ENCODE peak calls at places on chromosome 14, in seven cellular contexts. T is heart right ventricle, O is psoas muscle, S is pancreas, X is left ventricle myocardium inferior, Y is MM.1S, Q is PC-3. C is an unnamed sample.

GRCh38 chr14:65357091-65357490 is 55.4 kb upstream of the FUT8 start:
- DNase-seq in X (peak; percentile 28), S (no peak), Q (peak; percentile 76), Y (peak; percentile 76), T (no peak), O (no peak), C (no peak)

GRCh38 chr14:70416322-70416716 is 571 bp downstream of the SYNJ2BP start:
- DNase-seq in S (no peak), T (no peak), O (no peak), Y (no peak), X (no peak), Q (peak; percentile 25), C (no peak)

GRCh38 chr14:75770635-75771034 is 109.6 kb downstream of the TTLL5 start:
- DNase-seq in Q (no peak), T (no peak), Y (no peak), O (no peak), S (no peak), X (no peak), C (no peak)

GRCh38 chr14:23645812-23646647 is 9.9 kb downstream of the DHRS2 start:
- DNase-seq in O (no peak), Y (no peak), T (no peak), S (no peak), Q (no peak), X (no peak), C (no peak)

GRCh38 chr14:66099931-66100330 is 386.2 kb upstream of the CCDC196 start:
- DNase-seq in Y (no peak), X (no peak), Q (no peak), O (no peak), T (no peak), S (no peak), C (no peak)

GRCh38 chr14:23661542-23661941 is 25.4 kb downstream of the DHRS2 start:
- DNase-seq in O (no peak), Y (no peak), X (no peak), T (no peak), S (no peak), Q (no peak), C (no peak)

GRCh38 chr14:24911324-24912095 is 138.4 kb downstream of the STXBP6 start:
- DNase-seq in Y (no peak), S (no peak), Q (no peak), T (no peak), O (no peak), X (no peak), C (no peak)

GRCh38 chr14:47674546-47675238 is 713 bp downstream of the MDGA2 start:
- DNase-seq in S (no peak), O (peak; percentile 30), T (no peak), Q (no peak), Y (no peak), X (no peak), C (no peak)

GRCh38 chr14:35821546-35822411 is 4.4 kb upstream of the BRMS1L start:
- DNase-seq in S (no peak), O (no peak), X (no peak), Y (peak; percentile 23), T (no peak), Q (peak; percentile 66), C (no peak)

GRCh38 chr14:21308479-21309237 is 28.8 kb downstream of the RPGRIP1 start:
- DNase-seq in X (peak; percentile 44), T (peak; percentile 29), S (peak; percentile 83), Q (peak; percentile 81), Y (peak; percentile 92), O (peak; percentile 58), C (peak; percentile 53)

GRCh38 chr14:90168425-90169105 is 87.8 kb upstream of the PSMC1 start:
- DNase-seq in S (no peak), O (no peak), T (no peak), Y (no peak), X (no peak), Q (peak; percentile 16), C (no peak)

GRCh38 chr14:57747036-57747435 is 118.9 kb downstream of the SLC35F4 start:
- DNase-seq in X (no peak), Y (no peak), S (peak; percentile 60), O (no peak), Q (peak; percentile 72), T (no peak), C (no peak)

GRCh38 chr14:21923820-21924219 is 250.2 kb upstream of the OR4E1 start:
- DNase-seq in Y (peak; percentile 51), T (no peak), Q (no peak), S (no peak), X (no peak), O (no peak), C (no peak)

GRCh38 chr14:82070040-82070439 is 536.4 kb upstream of the SEL1L start:
- DNase-seq in S (no peak), T (no peak), O (no peak), Y (no peak), Q (no peak), X (no peak), C (no peak)

GRCh38 chr14:95126906-95127530 is 30.3 kb downstream of the DICER1 start:
- DNase-seq in Y (no peak), X (no peak), Q (no peak), T (no peak), O (no peak), S (no peak), C (no peak)

GRCh38 chr14:22614240-22614799 is 16.2 kb downstream of the ABHD4 start:
- DNase-seq in Q (peak; percentile 97), Y (peak; percentile 74), O (no peak), S (peak; percentile 50), X (no peak), T (no peak), C (no peak)

GRCh38 chr14:65847065-65847847 is 434.7 kb downstream of the FUT8 start:
- DNase-seq in X (no peak), Y (peak; percentile 28), Q (no peak), S (no peak), T (no peak), O (no peak), C (no peak)

GRCh38 chr14:104361101-104361591 is 218.4 kb upstream of the C14orf180 start:
- DNase-seq in T (no peak), Q (no peak), X (no peak), Y (no peak), S (no peak), O (peak; percentile 35), C (no peak)

GRCh38 chr14:36068777-36069534 is 107.6 kb downstream of the PTCSC3 start:
- DNase-seq in O (no peak), Q (peak; percentile 72), Y (no peak), X (no peak), T (no peak), S (no peak), C (no peak)

GRCh38 chr14:60642790-60643397 is 6.4 kb downstream of the SIX1 start:
- DNase-seq in X (no peak), S (no peak), T (no peak), O (peak; percentile 77), Q (no peak), Y (no peak), C (no peak)
- H3K4me3 ChIP-seq in X (peak overlapping the region; percentile 39), S (no peak overlapping the region), T (no peak overlapping the region), O (peak overlapping the region; percentile 91), Q (no peak overlapping the region), Y (no peak overlapping the region), C (no peak overlapping the region)

DNA sequence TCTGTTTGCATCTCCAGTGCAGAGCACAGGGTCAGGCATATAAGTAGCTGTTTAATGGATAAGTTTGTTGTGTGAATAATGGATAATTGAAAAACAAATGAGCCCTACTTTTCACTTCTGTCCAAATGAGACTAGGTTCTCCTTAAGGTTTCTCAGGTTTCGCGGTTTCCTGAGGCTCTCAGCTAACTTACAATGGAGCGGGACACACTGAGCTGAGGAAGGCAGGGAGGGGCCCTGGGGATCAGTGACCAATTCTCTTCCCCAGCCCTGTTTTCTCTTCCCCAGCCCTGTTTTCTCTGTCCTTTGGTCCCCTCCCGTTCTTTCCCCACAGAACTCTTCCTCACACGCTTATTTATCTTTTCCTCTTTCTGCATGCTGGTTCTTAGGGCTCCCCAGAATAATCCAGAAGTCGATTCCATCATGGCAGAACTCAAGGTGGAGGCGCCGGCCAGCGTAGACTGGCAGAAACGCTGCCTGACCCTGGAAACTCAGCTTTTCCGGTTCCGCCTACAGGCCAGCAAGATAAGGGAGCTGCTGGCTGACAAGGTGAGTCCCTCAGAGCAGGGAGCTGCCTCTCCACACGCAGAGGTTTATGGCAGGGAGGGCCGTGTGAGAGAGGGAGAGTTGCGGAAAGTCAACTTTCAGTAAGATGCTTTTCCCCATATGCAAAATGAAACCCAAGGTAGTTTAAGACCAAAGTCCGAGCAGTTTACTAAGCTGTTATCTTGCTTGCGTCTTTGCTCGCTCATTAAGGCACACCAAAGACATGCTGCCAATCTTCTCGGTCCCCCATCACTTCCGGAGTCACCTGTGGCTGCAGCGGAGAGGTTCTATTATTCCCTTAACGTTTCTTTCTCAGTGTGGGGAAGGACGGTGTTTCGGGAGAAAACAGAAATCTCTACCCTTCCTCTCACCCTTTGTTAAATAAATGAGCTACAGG is 8.6 kb downstream of the PLEKHH1 start:
- DNase-seq in Q (no peak), T (no peak), S (peak; percentile 70), X (no peak), O (no peak), Y (no peak), C (no peak)
- H3K27ac ChIP-seq in Q (no peak overlapping the region), T (no peak overlapping the region), S (peak overlapping the region; percentile 47), X (no peak overlapping the region), O (no peak overlapping the region), Y (no peak overlapping the region), C (peak overlapping the region; percentile 99)

GRCh38 chr14:105978618-105979295 is 452.4 kb downstream of the TMEM121 start:
- DNase-seq in S (no peak), Q (no peak), X (no peak), T (no peak), O (no peak), Y (no peak), C (no peak)

GRCh38 chr14:105974902-105975301 is 448.5 kb downstream of the TMEM121 start:
- DNase-seq in Q (no peak), Y (no peak), S (no peak), O (no peak), T (no peak), X (no peak), C (no peak)

GRCh38 chr14:105980224-105980623 is 453.8 kb downstream of the TMEM121 start:
- DNase-seq in T (no peak), S (no peak), X (no peak), O (no peak), Q (no peak), Y (no peak), C (no peak)

GRCh38 chr14:105982664-105983063 is 456.3 kb downstream of the TMEM121 start:
- DNase-seq in T (no peak), S (no peak), Q (no peak), X (no peak), O (no peak), Y (no peak), C (no peak)

DNA sequence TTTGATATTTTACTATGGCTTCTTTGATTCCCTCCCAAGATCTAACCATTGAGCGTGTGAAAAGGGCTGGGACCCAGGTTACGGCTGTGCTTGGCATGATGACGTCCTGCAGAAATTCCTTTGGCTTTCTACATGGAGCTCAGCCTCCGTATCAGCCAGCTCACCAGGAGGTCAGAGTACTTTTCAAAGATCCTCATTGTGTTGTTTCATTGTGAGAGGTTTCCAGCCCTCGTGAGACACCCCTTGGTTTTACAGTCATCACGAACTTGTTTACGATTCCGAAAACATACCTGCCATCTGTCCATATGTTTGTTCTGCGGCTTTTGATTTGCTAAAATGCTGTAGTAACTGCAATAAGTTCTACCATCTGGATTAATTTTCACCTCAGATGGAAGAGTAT is 453.1 kb downstream of the TMEM121 start:
- DNase-seq in S (no peak), Y (no peak), O (no peak), T (no peak), Q (no peak), X (no peak), C (no peak)
- TF ChIP-seq CTCF in S (no peak), Y (no peak), O (no peak), T (no peak), Q (no peak), X (no peak), C (no peak)

DNA sequence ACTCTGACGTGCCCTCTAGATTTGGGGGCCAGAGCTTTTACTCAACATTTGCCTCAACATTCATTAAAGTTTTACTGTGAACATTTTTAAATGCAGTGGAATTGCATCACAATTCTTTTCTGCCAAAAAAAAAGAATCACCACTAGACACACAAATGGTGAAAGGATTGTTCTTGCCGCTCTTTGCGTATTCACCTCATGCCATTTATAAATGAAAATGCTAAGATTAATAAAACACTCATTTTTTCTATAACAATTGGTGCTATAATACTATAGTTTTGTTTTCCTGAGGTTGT is 985 bp downstream of the RHOJ start:
- DNase-seq in O (no peak), S (no peak), Q (no peak), T (no peak), Y (no peak), X (no peak), C (no peak)
- H3K4me3 ChIP-seq in O (peak overlapping the region; percentile 63), S (no peak overlapping the region), Q (no peak overlapping the region), T (peak overlapping the region; percentile 45), Y (no peak overlapping the region), X (peak overlapping the region; percentile 67), C (peak overlapping the region; percentile 47)